ENCODE peak calls at places on chromosomes 13 and 19, in ten cellular contexts. J, Z, G, E, H, L, O, A, U and R are unnamed samples.

GRCh38 chr19:44998025-44998424 is 3.2 kb upstream of the RELB start:
- DNase-seq in J (no peak), Z (no peak), G (no peak), E (no peak), H (no peak), L (no peak), O (no peak), A (no peak), U (no peak), R (no peak)

GRCh38 chr13:24734951-24735350 is 29.0 kb upstream of the RNF17 start:
- DNase-seq in J (no peak), Z (no peak), G (no peak), E (no peak), H (no peak), L (no peak), O (no peak), A (no peak), U (no peak), R (no peak)

GRCh38 chr13:114101831-114102520 is 30.4 kb downstream of the RASA3 start:
- DNase-seq in J (no peak), Z (no peak), G (no peak), E (no peak), H (no peak), L (no peak), O (no peak), A (no peak), U (no peak), R (no peak)

GRCh38 chr13:30107536-30108136 is 199.7 kb downstream of the KATNAL1 start:
- DNase-seq in J (no peak), Z (no peak), G (no peak), E (no peak), H (peak; percentile 38), L (no peak), O (no peak), A (peak; percentile 72), U (no peak), R (no peak)

GRCh38 chr19:4695224-4695731 is 25.1 kb upstream of the MYDGF start:
- DNase-seq in J (no peak), Z (no peak), G (no peak), E (peak; percentile 13), H (no peak), L (no peak), O (no peak), A (no peak), U (no peak), R (no peak)

GRCh38 chr13:103788061-103788652 is 721.9 kb upstream of the SLC10A2 start:
- DNase-seq in J (no peak), Z (no peak), G (peak; percentile 25), E (no peak), H (no peak), L (no peak), O (no peak), A (no peak), U (no peak), R (peak; percentile 15)

GRCh38 chr13:40439928-40440327 is 226.5 kb downstream of the FOXO1 start:
- DNase-seq in J (no peak), Z (no peak), G (no peak), E (no peak), H (no peak), L (no peak), O (no peak), A (no peak), U (no peak), R (no peak)

GRCh38 chr19:7751157-7751783 is 3.9 kb upstream of the CD209 start:
- DNase-seq in J (peak; percentile 60), Z (no peak), G (no peak), E (no peak), H (no peak), L (no peak), O (peak; percentile 17), A (peak; percentile 39), U (no peak), R (no peak)

GRCh38 chr19:56155124-56155687 is 14.1 kb downstream of the ZNF444 start:
- DNase-seq in J (no peak), Z (no peak), G (no peak), E (no peak), H (no peak), L (no peak), O (no peak), A (no peak), U (no peak), R (no peak)

GRCh38 chr13:42970824-42971669 is 21.0 kb downstream of the EPSTI1 start:
- DNase-seq in J (peak; percentile 32), Z (no peak), G (peak; percentile 44), E (no peak), H (no peak), L (no peak), O (no peak), A (peak; percentile 74), U (no peak), R (peak; percentile 8)

GRCh38 chr13:60418954-60419353 is 21.9 kb downstream of the TDRD3 start:
- DNase-seq in J (no peak), Z (no peak), G (no peak), E (no peak), H (no peak), L (no peak), O (no peak), A (no peak), U (no peak), R (no peak)

GRCh38 chr19:511101-511841 is 4.0 kb downstream of the TPGS1 start:
- DNase-seq in J (peak; percentile 76), Z (peak; percentile 91), G (peak; percentile 74), E (peak; percentile 40), H (peak; percentile 76), L (no peak), O (peak; percentile 49), A (no peak), U (no peak), R (peak; percentile 98)

GRCh38 chr13:114108141-114108761 is 24.2 kb downstream of the RASA3 start:
- DNase-seq in J (no peak), Z (no peak), G (no peak), E (no peak), H (no peak), L (no peak), O (no peak), A (no peak), U (no peak), R (no peak)

GRCh38 chr13:46666727-46667456 is 113.9 kb downstream of the LRCH1 start:
- DNase-seq in J (no peak), Z (no peak), G (peak; percentile 21), E (no peak), H (no peak), L (no peak), O (no peak), A (no peak), U (no peak), R (no peak)

GRCh38 chr19:24059572-24060295 is 27.3 kb upstream of the ZNF254 start:
- DNase-seq in J (no peak), Z (no peak), G (no peak), E (no peak), H (no peak), L (no peak), O (no peak), A (no peak), U (no peak), R (peak; percentile 7)